ENCODE peak calls at places on chromosome 14, in six cellular contexts. U is central memory CD4-positive, alpha-beta T cell; O is retina; J is NCI-H1092; R is activated CD8-positive, alpha-beta T cell treated with anti-CD3 and anti-CD28 coated beads for 36 hours; V is HEK293T. G is an unnamed sample.
A peak's percentile ranks its signal among the peaks of the same experiment; 100 is the strongest.

GRCh38 chr14:43900173-43900655 is 606.9 kb downstream of the FSCB start:
- DNase-seq in U (no peak), O (no peak), J (no peak), R (no peak), V (no peak), G (no peak)

GRCh38 chr14:50619569-50620141 is 48.5 kb downstream of the SAV1 start:
- DNase-seq in U (no peak), O (no peak), J (no peak), R (no peak), V (peak; percentile 44), G (peak; percentile 9)

GRCh38 chr14:58662028-58662427 is 24.3 kb downstream of the DACT1 start:
- DNase-seq in U (no peak), O (no peak), J (no peak), R (no peak), V (no peak), G (no peak)

GRCh38 chr14:58899317-58899713 is 261.6 kb downstream of the DACT1 start:
- DNase-seq in U (no peak), O (no peak), J (no peak), R (no peak), V (no peak), G (no peak)

GRCh38 chr14:98259881-98260280 is 1012.1 kb downstream of the BCL11B start:
- DNase-seq in U (no peak), O (no peak), J (no peak), R (no peak), V (no peak), G (no peak)

GRCh38 chr14:91453744-91454143 is 36.1 kb upstream of the CCDC88C start:
- DNase-seq in U (no peak), O (no peak), J (no peak), R (no peak), V (no peak), G (no peak)

GRCh38 chr14:22552001-22552826 is 36.8 kb downstream of the DAD1 start:
- DNase-seq in U (no peak), O (no peak), J (no peak), R (peak; percentile 50), V (no peak), G (no peak)

GRCh38 chr14:34190746-34191145 is 239.9 kb upstream of the EGLN3 start:
- DNase-seq in U (no peak), O (no peak), J (no peak), R (no peak), V (no peak), G (no peak)

GRCh38 chr14:93316716-93317115 is 16.1 kb downstream of the BTBD7 start:
- DNase-seq in U (no peak), O (no peak), J (no peak), R (no peak), V (no peak), G (no peak)

GRCh38 chr14:60220084-60220483 is 28.9 kb upstream of the PPM1A start:
- DNase-seq in U (no peak), O (no peak), J (no peak), R (peak; percentile 64), V (no peak), G (no peak)

GRCh38 chr14:74942164-74942563 is 13.2 kb downstream of the PGF start:
- DNase-seq in U (no peak), O (no peak), J (no peak), R (no peak), V (no peak), G (no peak)

GRCh38 chr14:84546236-84546635 is 983.7 kb upstream of the FLRT2 start:
- DNase-seq in U (no peak), O (no peak), J (no peak), R (no peak), V (no peak), G (no peak)

GRCh38 chr14:92665699-92666110 is 82.7 kb downstream of the LGMN start:
- DNase-seq in U (no peak), O (no peak), J (no peak), R (no peak), V (no peak), G (no peak)

GRCh38 chr14:93520053-93520607 is 89.4 kb downstream of the UNC79 start:
- DNase-seq in U (no peak), O (no peak), J (no peak), R (no peak), V (no peak), G (no peak)

G was measured in GM06990.